ENCODE peak calls at places on chromosomes 7 and 10, in six cellular contexts. Z is effector memory CD8-positive, alpha-beta T cell; B is left lung; M is stimulated activated naive CD8-positive, alpha-beta T cell treated with anti-CD3 and anti-CD28 coated beads, Interleukin-15, amount 100 ng/mL, for 72 hours; G is T-helper 17 cell; C is mucosa of descending colon. Y is an unnamed sample.

GRCh38 chr7:137935849-137936508 is 65.9 kb downstream of the CREB3L2 start:
- ATAC-seq in Z (peak; percentile 70), B (peak; percentile 31), M (peak; percentile 36), G (peak; percentile 66), C (peak; percentile 85), Y (no peak)

GRCh38 chr7:88226886-88227516 is 7.2 kb upstream of the SRI start:
- ATAC-seq in Z (no peak), B (peak; percentile 89), M (no peak), G (no peak), C (peak; percentile 76), Y (no peak)

GRCh38 chr7:15368653-15369052 is 193.2 kb downstream of the AGMO start:
- ATAC-seq in Z (no peak), B (no peak), M (no peak), G (no peak), C (no peak), Y (no peak)

GRCh38 chr7:29946428-29947186 is 43.0 kb downstream of the SCRN1 start:
- ATAC-seq in Z (no peak), B (peak; percentile 78), M (peak; percentile 43), G (no peak), C (peak; percentile 28), Y (no peak)

GRCh38 chr7:7293092-7293491 is 110.7 kb downstream of the C1GALT1 start:
- ATAC-seq in Z (no peak), B (no peak), M (no peak), G (no peak), C (no peak), Y (no peak)

GRCh38 chr10:87054373-87055295 is 34.5 kb downstream of the FAM25A start:
- ATAC-seq in Z (no peak), B (peak; percentile 81), M (peak; percentile 60), G (peak; percentile 44), C (peak; percentile 19), Y (peak; percentile 62)

GRCh38 chr10:121516483-121516882 is 81.8 kb downstream of the FGFR2 start:
- ATAC-seq in Z (peak; percentile 57), B (no peak), M (peak; percentile 43), G (no peak), C (no peak), Y (no peak)

GRCh38 chr7:41107330-41107937 is 595.5 kb downstream of the INHBA start:
- ATAC-seq in Z (no peak), B (peak; percentile 59), M (no peak), G (no peak), C (no peak), Y (no peak)

GRCh38 chr10:84342584-84342983 is 14.2 kb downstream of the CCSER2 start:
- ATAC-seq in Z (peak; percentile 35), B (no peak), M (peak; percentile 56), G (no peak), C (no peak), Y (no peak)

GRCh38 chr7:91880016-91880412 is 488 bp downstream of the MTERF1 start:
- ATAC-seq in Z (no peak), B (no peak), M (no peak), G (no peak), C (no peak), Y (no peak)

GRCh38 chr7:30698481-30698880 is 16.2 kb upstream of the CRHR2 start:
- ATAC-seq in Z (no peak), B (no peak), M (no peak), G (no peak), C (no peak), Y (no peak)

GRCh38 chr10:21336476-21337170 is 188.9 kb downstream of the SKIDA1 start:
- ATAC-seq in Z (no peak), B (peak; percentile 82), M (no peak), G (no peak), C (no peak), Y (peak; percentile 57)

GRCh38 chr7:144256112-144256511 is 8.5 kb downstream of the OR2A7 start:
- ATAC-seq in Z (no peak), B (no peak), M (no peak), G (no peak), C (no peak), Y (no peak)

GRCh38 chr10:4825456-4825867 is 545 bp upstream of the AKR1E2 start:
- ATAC-seq in Z (no peak), B (no peak), M (peak; percentile 19), G (no peak), C (no peak), Y (no peak)

Y was measured in gastroesophageal sphincter.